ENCODE peak calls at places on chromosomes 16 and 17, in nine cellular contexts. One of them, this sample, is unnamed.

GRCh38 chr16:63714876-63715275 is 1407.0 kb downstream of the CDH11 start:
- DNase-seq in IMR-90: no peak
- DNase-seq in fibroblast of pulmonary artery: no peak
- DNase-seq in RWPE2: no peak
- DNase-seq in lower lobe of right lung: no peak
- DNase-seq in fibroblast of lung: no peak
- DNase-seq in lower leg skin: no peak
- DNase-seq in testis: no peak
- DNase-seq in cardiac fibroblast: no peak
- DNase-seq in this sample: no peak

GRCh38 chr17:31100840-31101239 is 6.1 kb downstream of the NF1 start:
- DNase-seq in IMR-90: no peak
- DNase-seq in fibroblast of pulmonary artery: no peak
- DNase-seq in RWPE2: no peak
- DNase-seq in lower lobe of right lung: no peak
- DNase-seq in fibroblast of lung: no peak
- DNase-seq in lower leg skin: no peak
- DNase-seq in testis: no peak
- DNase-seq in cardiac fibroblast: no peak
- DNase-seq in this sample: no peak

GRCh38 chr16:76114681-76115080 is 162.5 kb upstream of the CNTNAP4 start:
- DNase-seq in IMR-90: no peak
- DNase-seq in fibroblast of pulmonary artery: no peak
- DNase-seq in RWPE2: no peak
- DNase-seq in lower lobe of right lung: no peak
- DNase-seq in fibroblast of lung: no peak
- DNase-seq in lower leg skin: no peak
- DNase-seq in testis: no peak
- DNase-seq in cardiac fibroblast: no peak
- DNase-seq in this sample: peak

GRCh38 chr16:49492090-49492801 is 118.6 kb downstream of the C16orf78 start:
- DNase-seq in IMR-90: no peak
- DNase-seq in fibroblast of pulmonary artery: peak
- DNase-seq in RWPE2: peak
- DNase-seq in lower lobe of right lung: peak
- DNase-seq in fibroblast of lung: peak
- DNase-seq in lower leg skin: peak
- DNase-seq in testis: peak
- DNase-seq in cardiac fibroblast: peak
- DNase-seq in this sample: no peak

GRCh38 chr16:1538804-1539520 is 5.5 kb downstream of the TMEM204 start:
- DNase-seq in IMR-90: no peak
- DNase-seq in fibroblast of pulmonary artery: no peak
- DNase-seq in RWPE2: peak
- DNase-seq in lower lobe of right lung: no peak
- DNase-seq in fibroblast of lung: no peak
- DNase-seq in lower leg skin: no peak
- DNase-seq in testis: no peak
- DNase-seq in cardiac fibroblast: no peak
- DNase-seq in this sample: no peak

GRCh38 chr16:2178321-2179106 is 17.9 kb downstream of the CASKIN1 start:
- DNase-seq in IMR-90: no peak
- DNase-seq in fibroblast of pulmonary artery: peak
- DNase-seq in RWPE2: no peak
- DNase-seq in lower lobe of right lung: no peak
- DNase-seq in fibroblast of lung: peak
- DNase-seq in lower leg skin: no peak
- DNase-seq in testis: peak
- DNase-seq in cardiac fibroblast: peak
- DNase-seq in this sample: peak

GRCh38 chr17:17613708-17614114 is 22.2 kb upstream of the PEMT start:
- DNase-seq in IMR-90: peak
- DNase-seq in fibroblast of pulmonary artery: peak
- DNase-seq in RWPE2: no peak
- DNase-seq in lower lobe of right lung: no peak
- DNase-seq in fibroblast of lung: peak
- DNase-seq in lower leg skin: no peak
- DNase-seq in testis: peak
- DNase-seq in cardiac fibroblast: peak
- DNase-seq in this sample: peak

GRCh38 chr17:50062323-50063243 is 6.7 kb downstream of the ITGA3 start:
- DNase-seq in IMR-90: peak
- DNase-seq in fibroblast of pulmonary artery: peak
- DNase-seq in RWPE2: peak
- DNase-seq in lower lobe of right lung: peak
- DNase-seq in fibroblast of lung: peak
- DNase-seq in lower leg skin: peak
- DNase-seq in testis: peak
- DNase-seq in cardiac fibroblast: peak
- DNase-seq in this sample: peak

GRCh38 chr17:58504826-58505351 is 9.5 kb downstream of the MTMR4 start:
- DNase-seq in IMR-90: no peak
- DNase-seq in fibroblast of pulmonary artery: no peak
- DNase-seq in RWPE2: no peak
- DNase-seq in lower lobe of right lung: no peak
- DNase-seq in fibroblast of lung: no peak
- DNase-seq in lower leg skin: no peak
- DNase-seq in testis: no peak
- DNase-seq in cardiac fibroblast: no peak
- DNase-seq in this sample: no peak

GRCh38 chr17:75521290-75521689 is 4.2 kb upstream of the LLGL2 start:
- DNase-seq in IMR-90: no peak
- DNase-seq in fibroblast of pulmonary artery: no peak
- DNase-seq in RWPE2: no peak
- DNase-seq in lower lobe of right lung: no peak
- DNase-seq in fibroblast of lung: no peak
- DNase-seq in lower leg skin: no peak
- DNase-seq in testis: no peak
- DNase-seq in cardiac fibroblast: no peak
- DNase-seq in this sample: no peak

GRCh38 chr17:9054611-9055010 is 33.3 kb downstream of the NTN1 start:
- DNase-seq in IMR-90: no peak
- DNase-seq in fibroblast of pulmonary artery: no peak
- DNase-seq in RWPE2: no peak
- DNase-seq in lower lobe of right lung: no peak
- DNase-seq in fibroblast of lung: no peak
- DNase-seq in lower leg skin: no peak
- DNase-seq in testis: no peak
- DNase-seq in cardiac fibroblast: no peak
- DNase-seq in this sample: no peak

GRCh38 chr16:66606000-66606751 is 1.7 kb downstream of the CMTM3 start:
- DNase-seq in IMR-90: no peak
- DNase-seq in fibroblast of pulmonary artery: no peak
- DNase-seq in RWPE2: no peak
- DNase-seq in lower lobe of right lung: no peak
- DNase-seq in fibroblast of lung: no peak
- DNase-seq in lower leg skin: peak
- DNase-seq in testis: no peak
- DNase-seq in cardiac fibroblast: no peak
- DNase-seq in this sample: no peak

GRCh38 chr16:85396879-85397871 is 215.9 kb upstream of the GSE1 start:
- DNase-seq in IMR-90: no peak
- DNase-seq in fibroblast of pulmonary artery: no peak
- DNase-seq in RWPE2: peak
- DNase-seq in lower lobe of right lung: peak
- DNase-seq in fibroblast of lung: no peak
- DNase-seq in lower leg skin: peak
- DNase-seq in testis: peak
- DNase-seq in cardiac fibroblast: no peak
- DNase-seq in this sample: no peak

GRCh38 chr17:79188048-79188447 is 113.4 kb downstream of the ENGASE start:
- DNase-seq in IMR-90: no peak
- DNase-seq in fibroblast of pulmonary artery: no peak
- DNase-seq in RWPE2: no peak
- DNase-seq in lower lobe of right lung: no peak
- DNase-seq in fibroblast of lung: no peak
- DNase-seq in lower leg skin: no peak
- DNase-seq in testis: peak
- DNase-seq in cardiac fibroblast: peak
- DNase-seq in this sample: no peak

GRCh38 chr16:84314814-84315213 is 20.1 kb downstream of the WFDC1 start:
- DNase-seq in IMR-90: peak
- DNase-seq in fibroblast of pulmonary artery: no peak
- DNase-seq in RWPE2: no peak
- DNase-seq in lower lobe of right lung: no peak
- DNase-seq in fibroblast of lung: no peak
- DNase-seq in lower leg skin: no peak
- DNase-seq in testis: no peak
- DNase-seq in cardiac fibroblast: no peak
- DNase-seq in this sample: no peak

GRCh38 chr17:78736526-78737079 is 45.5 kb downstream of the CYTH1 start:
- DNase-seq in IMR-90: no peak
- DNase-seq in fibroblast of pulmonary artery: no peak
- DNase-seq in RWPE2: peak
- DNase-seq in lower lobe of right lung: peak
- DNase-seq in fibroblast of lung: no peak
- DNase-seq in lower leg skin: peak
- DNase-seq in testis: peak
- DNase-seq in cardiac fibroblast: no peak
- DNase-seq in this sample: peak

GRCh38 chr17:496761-497586 is 144.4 kb upstream of the RPH3AL start:
- DNase-seq in IMR-90: peak
- DNase-seq in fibroblast of pulmonary artery: no peak
- DNase-seq in RWPE2: no peak
- DNase-seq in lower lobe of right lung: no peak
- DNase-seq in fibroblast of lung: peak
- DNase-seq in lower leg skin: no peak
- DNase-seq in testis: no peak
- DNase-seq in cardiac fibroblast: peak
- DNase-seq in this sample: peak

GRCh38 chr17:57662021-57662420 is 83.1 kb downstream of the CCDC182 start:
- DNase-seq in IMR-90: no peak
- DNase-seq in fibroblast of pulmonary artery: no peak
- DNase-seq in RWPE2: no peak
- DNase-seq in lower lobe of right lung: no peak
- DNase-seq in fibroblast of lung: no peak
- DNase-seq in lower leg skin: no peak
- DNase-seq in testis: no peak
- DNase-seq in cardiac fibroblast: no peak
- DNase-seq in this sample: no peak

GRCh38 chr16:727291-727977 is 528 bp downstream of the HAGHL start:
- DNase-seq in IMR-90: no peak
- DNase-seq in fibroblast of pulmonary artery: no peak
- DNase-seq in RWPE2: no peak
- DNase-seq in lower lobe of right lung: no peak
- DNase-seq in fibroblast of lung: no peak
- DNase-seq in lower leg skin: no peak
- DNase-seq in testis: no peak
- DNase-seq in cardiac fibroblast: no peak
- DNase-seq in this sample: no peak

GRCh38 chr17:48997103-48997826 is at the start of gene IGF2BP1:
- DNase-seq in IMR-90: peak
- DNase-seq in fibroblast of pulmonary artery: peak
- DNase-seq in RWPE2: no peak
- DNase-seq in lower lobe of right lung: no peak
- DNase-seq in fibroblast of lung: peak
- DNase-seq in lower leg skin: peak
- DNase-seq in testis: no peak
- DNase-seq in cardiac fibroblast: peak
- DNase-seq in this sample: peak

GRCh38 chr16:85602831-85603755 is 10.0 kb upstream of the GSE1 start:
- DNase-seq in IMR-90: no peak
- DNase-seq in fibroblast of pulmonary artery: no peak
- DNase-seq in RWPE2: no peak
- DNase-seq in lower lobe of right lung: no peak
- DNase-seq in fibroblast of lung: no peak
- DNase-seq in lower leg skin: no peak
- DNase-seq in testis: no peak
- DNase-seq in cardiac fibroblast: no peak
- DNase-seq in this sample: no peak

GRCh38 chr16:74909665-74910064 is 75.3 kb downstream of the WDR59 start:
- DNase-seq in IMR-90: no peak
- DNase-seq in fibroblast of pulmonary artery: no peak
- DNase-seq in RWPE2: no peak
- DNase-seq in lower lobe of right lung: no peak
- DNase-seq in fibroblast of lung: no peak
- DNase-seq in lower leg skin: peak
- DNase-seq in testis: peak
- DNase-seq in cardiac fibroblast: no peak
- DNase-seq in this sample: peak

GRCh38 chr17:73292031-73292531 is 19.7 kb downstream of the CDC42EP4 start:
- DNase-seq in IMR-90: peak
- DNase-seq in fibroblast of pulmonary artery: peak
- DNase-seq in RWPE2: peak
- DNase-seq in lower lobe of right lung: no peak
- DNase-seq in fibroblast of lung: peak
- DNase-seq in lower leg skin: no peak
- DNase-seq in testis: no peak
- DNase-seq in cardiac fibroblast: peak
- DNase-seq in this sample: peak
- H3K4me3 ChIP-seq in IMR-90: no peak
- H3K4me3 ChIP-seq in fibroblast of pulmonary artery: no peak
- H3K4me3 ChIP-seq in RWPE2: no peak
- H3K4me3 ChIP-seq in lower lobe of right lung: peak
- H3K4me3 ChIP-seq in fibroblast of lung: peak
- H3K4me3 ChIP-seq in lower leg skin: no peak
- H3K4me3 ChIP-seq in testis: no peak
- H3K4me3 ChIP-seq in cardiac fibroblast: no peak
- H3K4me3 ChIP-seq in this sample: peak

GRCh38 chr17:16297367-16298139 is 55.7 kb downstream of the CENPV start:
- DNase-seq in IMR-90: no peak
- DNase-seq in fibroblast of pulmonary artery: no peak
- DNase-seq in RWPE2: no peak
- DNase-seq in lower lobe of right lung: no peak
- DNase-seq in fibroblast of lung: no peak
- DNase-seq in lower leg skin: no peak
- DNase-seq in testis: no peak
- DNase-seq in cardiac fibroblast: no peak
- DNase-seq in this sample: no peak
- TF ChIP-seq CTCF in IMR-90: no peak
- TF ChIP-seq CTCF in fibroblast of pulmonary artery: no peak
- TF ChIP-seq CTCF in RWPE2: no peak
- TF ChIP-seq CTCF in lower lobe of right lung: no peak
- TF ChIP-seq CTCF in fibroblast of lung: no peak
- TF ChIP-seq CTCF in lower leg skin: no peak
- TF ChIP-seq CTCF in testis: no peak
- TF ChIP-seq CTCF in cardiac fibroblast: no peak
- TF ChIP-seq CTCF in this sample: no peak

GRCh38 chr16:5032748-5033167 is 977 bp downstream of the NAGPA start:
- DNase-seq in IMR-90: no peak
- DNase-seq in fibroblast of pulmonary artery: no peak
- DNase-seq in RWPE2: no peak
- DNase-seq in lower lobe of right lung: no peak
- DNase-seq in fibroblast of lung: no peak
- DNase-seq in lower leg skin: no peak
- DNase-seq in testis: no peak
- DNase-seq in cardiac fibroblast: peak
- DNase-seq in this sample: no peak
- H3K4me3 ChIP-seq in IMR-90: peak
- H3K4me3 ChIP-seq in fibroblast of pulmonary artery: peak
- H3K4me3 ChIP-seq in RWPE2: peak
- H3K4me3 ChIP-seq in lower lobe of right lung: peak
- H3K4me3 ChIP-seq in fibroblast of lung: peak
- H3K4me3 ChIP-seq in lower leg skin: peak
- H3K4me3 ChIP-seq in testis: peak
- H3K4me3 ChIP-seq in cardiac fibroblast: peak
- H3K4me3 ChIP-seq in this sample: peak

DNA sequence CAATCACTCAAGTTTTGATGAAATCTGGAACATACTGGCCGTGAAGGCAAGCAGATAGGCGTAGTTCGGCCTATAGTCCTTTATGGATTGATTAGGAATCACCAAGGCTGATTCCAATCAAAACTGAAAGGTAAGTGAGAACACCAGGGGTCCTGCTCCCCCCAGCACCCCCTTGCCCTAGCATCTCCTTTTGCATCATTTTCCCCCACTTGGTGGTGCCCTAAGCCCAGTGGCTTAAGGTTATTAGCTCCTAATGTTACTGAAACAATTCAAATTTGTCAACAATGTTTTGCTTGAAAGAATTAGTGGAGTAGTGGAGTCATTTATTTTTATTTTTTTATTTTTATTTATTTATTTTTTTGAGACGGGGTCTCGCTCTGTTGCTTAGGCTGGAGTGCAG is 4.9 kb downstream of the SLFN14 start:
- DNase-seq in IMR-90: no peak
- DNase-seq in fibroblast of pulmonary artery: no peak
- DNase-seq in RWPE2: no peak
- DNase-seq in lower lobe of right lung: no peak
- DNase-seq in fibroblast of lung: no peak
- DNase-seq in lower leg skin: no peak
- DNase-seq in testis: no peak
- DNase-seq in cardiac fibroblast: no peak
- DNase-seq in this sample: no peak
- TF ChIP-seq CTCF in IMR-90: peak
- TF ChIP-seq CTCF in fibroblast of pulmonary artery: peak
- TF ChIP-seq CTCF in RWPE2: peak
- TF ChIP-seq CTCF in lower lobe of right lung: peak
- TF ChIP-seq CTCF in fibroblast of lung: peak
- TF ChIP-seq CTCF in lower leg skin: no peak
- TF ChIP-seq CTCF in testis: no peak
- TF ChIP-seq CTCF in cardiac fibroblast: peak
- TF ChIP-seq CTCF in this sample: peak

This sample was measured in fibroblast of mammary gland.